ENCODE peak calls at places on chromosomes 6 and 20, in nine cellular contexts. M is fibroblast of mammary gland, H is K562, E is hepatocyte, Y is astrocyte, R is nephron progenitor cell, L is GM20000, J is Caki2, U is adipocyte. V is an unnamed sample.

GRCh38 chr6:137365648-137366047 is 128.5 kb downstream of the OLIG3 start:
- DNase-seq in R (no peak), H (no peak), L (no peak), Y (no peak), J (no peak), E (no peak), U (no peak), M (no peak), V (no peak)

GRCh38 chr20:59994697-59995122 is 36.5 kb downstream of the CDH26 start:
- DNase-seq in L (no peak), Y (no peak), M (peak), H (peak), U (no peak), R (peak), E (peak), J (peak), V (no peak)

GRCh38 chr20:58553166-58553696 is 38.0 kb upstream of the APCDD1L start:
- DNase-seq in J (no peak), H (no peak), Y (no peak), L (no peak), U (no peak), M (no peak), E (no peak), R (no peak), V (no peak)

GRCh38 chr6:109296305-109296915 is 85.9 kb downstream of the CD164 start:
- DNase-seq in R (no peak), E (peak), L (no peak), J (no peak), U (no peak), H (no peak), Y (no peak), M (no peak), V (no peak)

GRCh38 chr20:48681201-48681881 is 146.5 kb downstream of the PREX1 start:
- DNase-seq in H (no peak), M (no peak), E (no peak), Y (peak), J (no peak), U (no peak), R (no peak), L (no peak), V (no peak)

GRCh38 chr6:79993012-79993910 is 11.2 kb upstream of the TTK start:
- DNase-seq in J (no peak), L (no peak), U (no peak), R (no peak), E (no peak), Y (no peak), H (no peak), M (no peak), V (no peak)

GRCh38 chr6:158457616-158458278 is 102.1 kb upstream of the TMEM181 start:
- DNase-seq in U (no peak), M (peak), R (no peak), H (no peak), Y (peak), E (no peak), L (no peak), J (no peak), V (no peak)

GRCh38 chr20:10708342-10709185 is 34.8 kb upstream of the JAG1 start:
- DNase-seq in Y (peak), L (no peak), J (peak), E (peak), M (peak), H (no peak), R (no peak), U (peak), V (no peak)

GRCh38 chr6:122609881-122610689 is at the start of gene PKIB:
- DNase-seq in U (peak), M (peak), E (peak), Y (peak), H (peak), R (peak), L (peak), J (peak), V (peak)

GRCh38 chr6:154458565-154459475 is 51.7 kb downstream of the CNKSR3 start:
- DNase-seq in E (no peak), H (no peak), U (peak), J (no peak), L (no peak), R (no peak), M (peak), Y (peak), V (peak)

GRCh38 chr20:53263554-53264438 is 291.6 kb downstream of the TSHZ2 start:
- DNase-seq in R (no peak), U (no peak), Y (no peak), J (no peak), H (no peak), E (no peak), M (no peak), L (no peak), V (no peak)

GRCh38 chr6:166541876-166542579 is 44.5 kb downstream of the RAMACL start:
- DNase-seq in U (no peak), M (no peak), R (no peak), E (no peak), H (no peak), Y (no peak), J (no peak), L (no peak), V (no peak)

GRCh38 chr6:145267076-145267867 is 468.0 kb downstream of the EPM2A start:
- DNase-seq in R (no peak), H (no peak), J (no peak), Y (no peak), L (no peak), U (no peak), M (peak), E (peak), V (no peak)

GRCh38 chr20:3209946-3210317 is 634 bp downstream of the ITPA start:
- DNase-seq in H (no peak), M (peak), U (peak), E (no peak), Y (peak), L (no peak), R (no peak), J (no peak), V (peak)

V was measured in OCI-M1.